ENCODE peak calls at places on chromosomes 1 and 21, in ten cellular contexts. N is breast epithelium, Q is transverse colon, W is endothelial cell of umbilical vein, S is spleen, I is body of pancreas, K is uterus, M is suprapubic skin, P is heart left ventricle, C is ovary. U is an unnamed sample.

GRCh38 chr1:64942648-64943047 is 23.7 kb downstream of the JAK1 start:
- DNase-seq in M (no peak), S (no peak), W (no peak), P (no peak), N (no peak), Q (no peak), C (no peak), K (no peak), I (no peak), U (no peak)

GRCh38 chr1:65979145-65979544 is 186.4 kb downstream of the PDE4B start:
- DNase-seq in K (no peak), W (no peak), I (peak; percentile 13), C (no peak), P (no peak), S (no peak), M (no peak), Q (no peak), N (no peak), U (no peak)

GRCh38 chr1:33256335-33256700 is at the start of gene ZNF362:
- DNase-seq in N (no peak), S (peak; percentile 93), I (peak; percentile 69), W (peak; percentile 36), Q (peak; percentile 67), K (peak; percentile 55), M (no peak), C (peak; percentile 68), P (peak; percentile 70), U (no peak)

GRCh38 chr1:172917972-172918371 is 132.8 kb downstream of the TNFSF18 start:
- DNase-seq in W (peak; percentile 96), N (no peak), K (no peak), S (no peak), I (no peak), M (no peak), P (no peak), C (no peak), Q (no peak), U (no peak)

GRCh38 chr1:235124111-235124510 is 4.5 kb downstream of the TOMM20 start:
- DNase-seq in I (no peak), P (no peak), N (no peak), K (no peak), M (no peak), W (no peak), S (no peak), Q (no peak), C (no peak), U (no peak)

GRCh38 chr1:3402258-3403010 is 52.0 kb upstream of the ARHGEF16 start:
- DNase-seq in S (no peak), M (no peak), C (no peak), I (no peak), K (peak; percentile 24), Q (no peak), N (no peak), P (no peak), W (peak; percentile 46), U (no peak)

GRCh38 chr1:116855788-116856187 is 53.9 kb upstream of the PTGFRN start:
- DNase-seq in N (no peak), P (no peak), W (no peak), Q (no peak), S (no peak), I (no peak), C (no peak), M (no peak), K (no peak), U (no peak)

GRCh38 chr1:61082336-61083013 is at the start of gene NFIA:
- DNase-seq in C (peak; percentile 71), W (peak; percentile 77), Q (peak; percentile 75), N (no peak), M (no peak), S (peak; percentile 80), I (peak; percentile 69), K (peak; percentile 53), P (peak; percentile 66), U (peak; percentile 89)

GRCh38 chr1:229664133-229664689 is 38.2 kb downstream of the URB2 start:
- DNase-seq in N (no peak), M (no peak), Q (peak; percentile 33), C (no peak), P (no peak), S (peak; percentile 89), I (no peak), K (no peak), W (peak; percentile 85), U (no peak)

GRCh38 chr21:36705679-36706481 is 7.0 kb downstream of the SIM2 start:
- DNase-seq in K (no peak), S (no peak), I (no peak), W (no peak), M (no peak), P (peak; percentile 14), N (no peak), C (no peak), Q (no peak), U (peak; percentile 82)

GRCh38 chr21:31243611-31244010 is 100.5 kb downstream of the TIAM1 start:
- DNase-seq in Q (no peak), W (no peak), S (no peak), N (no peak), K (no peak), M (no peak), C (no peak), I (no peak), P (no peak), U (no peak)

GRCh38 chr1:8063298-8064068 is 37.4 kb upstream of the ERRFI1 start:
- DNase-seq in N (no peak), C (no peak), K (no peak), S (no peak), M (no peak), Q (no peak), W (no peak), I (no peak), P (peak; percentile 22), U (no peak)

GRCh38 chr1:8022395-8023286 is 3.5 kb downstream of the ERRFI1 start:
- DNase-seq in I (no peak), M (no peak), W (no peak), N (no peak), P (no peak), Q (no peak), C (no peak), K (no peak), S (no peak), U (no peak)

GRCh38 chr1:60078182-60078581 is 4.6 kb upstream of the C1orf87 start:
- DNase-seq in W (no peak), I (no peak), C (no peak), S (no peak), P (no peak), Q (no peak), N (no peak), K (no peak), M (no peak), U (no peak)

GRCh38 chr1:51578383-51579109 is 38.3 kb upstream of the OSBPL9 start:
- DNase-seq in K (no peak), N (no peak), I (no peak), Q (no peak), C (no peak), P (no peak), S (no peak), W (no peak), M (no peak), U (no peak)

GRCh38 chr1:22142315-22143064 is 407 bp downstream of the WNT4 start:
- DNase-seq in S (no peak), P (no peak), N (no peak), Q (peak; percentile 28), I (no peak), C (peak; percentile 47), W (peak; percentile 44), M (no peak), K (no peak), U (no peak)
- TF ChIP-seq CTCF in S (no peak), P (no peak), N (no peak), Q (no peak), I (no peak), C (no peak), W (no peak), M (no peak), K (no peak), U (no peak)

GRCh38 chr1:53326088-53326597 is 1.7 kb downstream of the LRP8 start:
- DNase-seq in I (peak; percentile 79), C (peak; percentile 67), K (peak; percentile 78), Q (peak; percentile 92), M (peak; percentile 86), N (peak; percentile 86), S (peak; percentile 98), P (peak; percentile 89), W (peak; percentile 81), U (peak; percentile 96)
- TF ChIP-seq POLR2A in I (no peak), C (no peak), K (no peak), Q (peak; percentile 15), M (no peak), N (no peak), S (no peak), P (no peak), W (peak; percentile 76), U (no peak)

GRCh38 chr1:247576514-247576913 is 11.6 kb upstream of the OR2G2 start:
- DNase-seq in S (no peak), N (no peak), I (no peak), W (no peak), P (no peak), K (no peak), Q (no peak), M (no peak), C (no peak), U (no peak)
- TF ChIP-seq CTCF in S (no peak), N (peak; percentile 21), I (no peak), W (no peak), P (peak; percentile 16), K (no peak), Q (no peak), M (no peak), C (no peak), U (no peak)

DNA sequence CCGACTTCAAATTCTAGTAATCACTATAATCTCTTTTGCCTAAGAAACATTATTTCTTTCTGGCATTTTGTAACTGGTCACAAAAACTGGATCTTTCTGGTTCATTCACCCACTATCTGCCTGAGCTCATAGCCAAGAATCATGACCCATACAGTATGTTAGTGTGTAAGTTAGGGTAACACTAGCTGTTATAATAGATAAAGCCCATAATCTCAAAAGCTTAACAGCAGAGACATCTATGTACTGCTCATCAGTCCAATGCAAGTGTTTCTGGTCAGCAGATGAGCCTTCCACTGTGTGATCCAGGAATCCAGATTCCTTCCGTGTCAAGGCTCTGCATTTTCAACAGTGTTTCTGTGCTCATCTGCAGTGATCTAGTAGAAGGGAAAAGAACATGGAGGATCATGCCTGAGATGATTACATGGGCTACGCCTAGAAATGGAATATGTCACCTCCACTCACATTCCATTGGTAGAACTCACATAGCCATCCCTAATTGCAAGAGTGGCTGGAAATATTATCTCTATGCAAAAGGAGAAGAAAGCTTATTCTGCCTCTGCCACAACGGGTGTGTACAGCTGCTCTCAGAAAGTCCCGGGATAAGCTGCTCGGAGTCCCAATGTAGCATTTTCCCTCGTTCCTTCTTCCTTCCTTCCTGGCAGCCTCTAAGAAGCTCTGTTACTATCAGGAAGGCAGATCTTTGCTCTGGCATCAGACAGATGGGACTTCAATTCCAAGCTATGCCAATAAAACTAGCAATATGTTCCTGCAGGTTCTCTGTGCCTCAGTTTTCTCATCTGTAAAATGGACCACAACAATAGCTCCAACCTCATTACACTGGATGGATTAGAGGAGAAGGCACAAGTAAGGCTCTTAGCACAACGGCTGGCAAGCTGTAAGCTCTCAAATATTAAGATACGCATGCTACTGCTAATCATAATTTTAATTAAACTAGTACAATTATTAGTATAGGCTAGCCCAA is 27.5 kb downstream of the RRAGC start:
- DNase-seq in N (no peak), Q (no peak), K (no peak), S (no peak), M (no peak), I (no peak), P (no peak), C (no peak), W (no peak), U (no peak)
- TF ChIP-seq POLR2A in N (no peak), Q (no peak), K (no peak), S (no peak), M (no peak), I (no peak), P (no peak), C (no peak), W (no peak), U (no peak)